ENCODE peak calls at places on chromosome 3, in four cellular contexts. D is transverse colon, M is HL-60, N is HCT116. W is an unnamed sample.

GRCh38 chr3:81723732-81724313 is 37.6 kb downstream of the GBE1 start:
- DNase-seq in D (no peak), M (no peak), N (no peak), W (no peak)

GRCh38 chr3:146528954-146529353 is 15.5 kb downstream of the PLSCR1 start:
- DNase-seq in D (no peak), M (no peak), N (no peak), W (no peak)

GRCh38 chr3:37993811-37994638 is 3.4 kb downstream of the VILL start:
- DNase-seq in D (peak; percentile 79), M (peak; percentile 84), N (no peak), W (peak; percentile 61)

GRCh38 chr3:134807189-134807588 is 12.1 kb downstream of the EPHB1 start:
- DNase-seq in D (no peak), M (no peak), N (no peak), W (no peak)

GRCh38 chr3:121431717-121432517 is 113.9 kb downstream of the POLQ start:
- DNase-seq in D (peak; percentile 19), M (no peak), N (no peak), W (peak; percentile 4)

GRCh38 chr3:100899440-100900091 is 93.7 kb downstream of the ABI3BP start:
- DNase-seq in D (no peak), M (no peak), N (no peak), W (no peak)

GRCh38 chr3:48419149-48419548 is 10.7 kb downstream of the PLXNB1 start:
- DNase-seq in D (no peak), M (no peak), N (no peak), W (no peak)

GRCh38 chr3:111619833-111620232 is 24.7 kb upstream of the ZBED2 start:
- DNase-seq in D (no peak), M (no peak), N (no peak), W (no peak)

GRCh38 chr3:79872483-79872882 is 104.7 kb upstream of the ROBO1 start:
- DNase-seq in D (no peak), M (no peak), N (no peak), W (peak; percentile 36)

GRCh38 chr3:188683032-188683491 is 488.7 kb upstream of the TPRG1 start:
- DNase-seq in D (no peak), M (no peak), N (no peak), W (no peak)

GRCh38 chr3:100710355-100711198 is 1.3 kb downstream of the TFG start:
- DNase-seq in D (peak; percentile 77), M (no peak), N (peak; percentile 31), W (no peak)

GRCh38 chr3:168024537-168024941 is 71.2 kb downstream of the GOLIM4 start:
- DNase-seq in D (no peak), M (peak; percentile 16), N (peak; percentile 82), W (no peak)

GRCh38 chr3:196749125-196749524 is 9.5 kb downstream of the PAK2 start:
- DNase-seq in D (no peak), M (no peak), N (no peak), W (no peak)

GRCh38 chr3:168864107-168865021 is 768.6 kb upstream of the GOLIM4 start:
- DNase-seq in D (no peak), M (no peak), N (no peak), W (no peak)

GRCh38 chr3:45536316-45536715 is 58.2 kb upstream of the LIMD1 start:
- DNase-seq in D (no peak), M (no peak), N (no peak), W (no peak)

GRCh38 chr3:124492824-124493223 is 237.4 kb upstream of the UMPS start:
- DNase-seq in D (peak; percentile 69), M (peak; percentile 1), N (peak; percentile 54), W (peak; percentile 38)

GRCh38 chr3:193207290-193207689 is 33.7 kb upstream of the PLAAT1 start:
- DNase-seq in D (no peak), M (no peak), N (no peak), W (no peak)

GRCh38 chr3:189094539-189094938 is 77.2 kb upstream of the TPRG1 start:
- DNase-seq in D (no peak), M (no peak), N (no peak), W (no peak)

GRCh38 chr3:101072299-101072698 is 79.1 kb upstream of the ABI3BP start:
- DNase-seq in D (no peak), M (no peak), N (no peak), W (peak; percentile 46)

GRCh38 chr3:124826703-124827102 is 60.5 kb downstream of the ITGB5 start:
- DNase-seq in D (no peak), M (no peak), N (no peak), W (peak; percentile 36)

GRCh38 chr3:159238646-159239045 is 436.8 kb downstream of the MFSD1 start:
- DNase-seq in D (no peak), M (no peak), N (no peak), W (no peak)

GRCh38 chr3:133763797-133764734 is 17.9 kb downstream of the TF start:
- DNase-seq in D (no peak), M (no peak), N (no peak), W (no peak)

GRCh38 chr3:34856577-34856976 is 782.7 kb upstream of the ARPP21 start:
- DNase-seq in D (no peak), M (no peak), N (no peak), W (no peak)

GRCh38 chr3:64384561-64384960 is 159.3 kb upstream of the PRICKLE2 start:
- DNase-seq in D (no peak), M (no peak), N (no peak), W (no peak)

GRCh38 chr3:127673191-127674098 is 693 bp downstream of the ABTB1 start:
- DNase-seq in D (peak; percentile 61), M (no peak), N (no peak), W (no peak)

GRCh38 chr3:125137432-125138033 is 75.0 kb downstream of the SLC12A8 start:
- DNase-seq in D (no peak), M (no peak), N (no peak), W (no peak)

GRCh38 chr3:177724020-177724638 is 526.8 kb upstream of the TBL1XR1 start:
- DNase-seq in D (peak; percentile 38), M (peak; percentile 5), N (no peak), W (peak; percentile 35)

GRCh38 chr3:3023106-3023505 is 87.1 kb downstream of the IL5RA start:
- DNase-seq in D (no peak), M (no peak), N (no peak), W (no peak)

GRCh38 chr3:181568693-181569092 is 143.0 kb upstream of the SOX2 start:
- DNase-seq in D (no peak), M (no peak), N (no peak), W (no peak)

GRCh38 chr3:152031321-152031720 is 157.9 kb downstream of the SUCNR1 start:
- DNase-seq in D (no peak), M (no peak), N (no peak), W (no peak)

GRCh38 chr3:46538803-46539442 is 27.2 kb downstream of the LRRC2 start:
- DNase-seq in D (peak; percentile 83), M (peak; percentile 30), N (no peak), W (no peak)

GRCh38 chr3:72961766-72962165 is 34.8 kb upstream of the PPP4R2 start:
- DNase-seq in D (no peak), M (no peak), N (no peak), W (no peak)

GRCh38 chr3:52043750-52044149 is 12.6 kb downstream of the DUSP7 start:
- DNase-seq in D (no peak), M (no peak), N (no peak), W (no peak)

GRCh38 chr3:125202197-125202596 is 10.4 kb downstream of the SLC12A8 start:
- DNase-seq in D (no peak), M (no peak), N (no peak), W (no peak)

GRCh38 chr3:103308921-103309320 is 874.1 kb downstream of the ZPLD1 start:
- DNase-seq in D (no peak), M (no peak), N (no peak), W (no peak)

DNA sequence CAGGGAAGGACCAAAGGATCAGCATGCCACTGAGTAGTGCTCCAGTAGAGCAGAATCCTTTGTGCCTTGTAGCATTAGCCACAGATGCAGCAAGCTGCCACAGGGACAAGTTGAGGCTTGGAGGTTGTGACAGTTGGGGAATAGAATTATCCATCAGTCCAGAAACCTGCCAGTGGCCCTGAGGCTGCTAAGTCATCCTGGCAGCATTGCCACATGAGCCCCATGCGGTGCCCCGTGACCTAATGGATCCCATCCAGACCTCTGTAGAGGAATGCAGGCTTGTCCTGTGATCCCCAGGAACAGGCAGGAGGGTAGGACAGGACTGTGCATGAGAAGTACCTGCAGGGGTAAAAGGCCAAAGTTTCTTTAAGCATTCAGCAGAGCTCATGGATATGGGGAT is 51.7 kb downstream of the BOC start:
- DNase-seq in D (no peak), M (no peak), N (no peak), W (peak; percentile 44)
- TF ChIP-seq POLR2AphosphoS5 in D (no peak), M (no peak), N (no peak), W (no peak)

GRCh38 chr3:114452176-114452744 is 158.4 kb downstream of the TIGIT start:
- DNase-seq in D (no peak), M (no peak), N (no peak), W (no peak)

GRCh38 chr3:114453296-114453888 is 159.6 kb downstream of the TIGIT start:
- DNase-seq in D (no peak), M (no peak), N (no peak), W (no peak)

GRCh38 chr3:114450008-114450596 is 156.3 kb downstream of the TIGIT start:
- DNase-seq in D (no peak), M (no peak), N (no peak), W (no peak)

GRCh38 chr3:114451051-114451451 is 157.2 kb downstream of the TIGIT start:
- DNase-seq in D (no peak), M (no peak), N (no peak), W (no peak)

GRCh38 chr3:114451561-114452018 is 157.8 kb downstream of the TIGIT start:
- DNase-seq in D (peak; percentile 11), M (no peak), N (no peak), W (peak; percentile 78)
- H3K4me3 ChIP-seq in D (peak overlapping the region; percentile 11), M (no peak overlapping the region), N (no peak overlapping the region), W (peak overlapping the region; percentile 19)

GRCh38 chr3:156298014-156298413 is 177.6 kb downstream of the KCNAB1 start:
- DNase-seq in D (no peak), M (no peak), N (no peak), W (no peak)

GRCh38 chr3:156298938-156299337 is 178.6 kb downstream of the KCNAB1 start:
- DNase-seq in D (peak; percentile 45), M (no peak), N (no peak), W (no peak)

GRCh38 chr3:156300373-156300772 is 180.0 kb downstream of the KCNAB1 start:
- DNase-seq in D (no peak), M (no peak), N (no peak), W (no peak)

GRCh38 chr3:156299569-156299968 is 179.2 kb downstream of the KCNAB1 start:
- DNase-seq in D (no peak), M (no peak), N (no peak), W (no peak)

DNA sequence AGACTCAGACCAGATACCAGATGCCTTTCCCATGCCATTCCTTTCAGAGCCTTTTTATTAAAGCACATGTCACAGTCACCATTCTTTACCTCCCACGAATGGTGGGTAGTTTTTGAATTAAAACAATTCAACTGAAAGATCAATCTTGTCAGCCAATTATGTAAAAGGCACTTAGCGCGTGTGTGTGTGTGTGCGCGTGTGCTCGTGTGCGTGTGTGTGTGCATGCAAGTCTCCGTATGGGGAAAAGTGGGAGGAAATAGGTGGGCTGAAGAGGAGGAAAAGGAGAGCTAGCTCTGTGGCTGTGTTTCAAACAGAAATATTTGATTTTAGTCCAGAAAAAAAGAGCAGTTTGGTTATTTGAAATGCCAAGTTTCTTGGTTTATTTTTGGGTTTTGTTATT is 177.2 kb downstream of the KCNAB1 start:
- DNase-seq in D (no peak), M (no peak), N (no peak), W (no peak)
- TF ChIP-seq POLR2AphosphoS5 in D (no peak), M (no peak), N (no peak), W (no peak)

GRCh38 chr3:149653136-149653535 is 4.7 kb downstream of the WWTR1 start:
- DNase-seq in D (no peak), M (no peak), N (no peak), W (no peak)
- H3K4me3 ChIP-seq in D (no peak overlapping the region), M (no peak overlapping the region), N (no peak overlapping the region), W (no peak overlapping the region)

W was measured in prostate gland.